ENCODE peak calls at places on chromosomes 4 and X, in five cellular contexts. A, N, K, W and L are unnamed samples.

GRCh38 chr4:188270273-188271069 is 131.2 kb downstream of the TRIML1 start:
- DNase-seq in A (no peak), N (peak; percentile 64), K (no peak), W (no peak), L (no peak)

GRCh38 chr4:40194602-40195161 is 2.1 kb upstream of the RHOH start:
- DNase-seq in A (no peak), N (no peak), K (no peak), W (peak; percentile 90), L (no peak)

GRCh38 chr4:133323670-133324069 is 174.6 kb downstream of the PCDH10 start:
- DNase-seq in A (no peak), N (no peak), K (no peak), W (no peak), L (no peak)

GRCh38 chrX:124346877-124347241 is 496 bp downstream of the SH2D1A start:
- DNase-seq in A (no peak), N (no peak), K (no peak), W (no peak), L (no peak)

GRCh38 chrX:37603938-37604409 is 32.5 kb downstream of the LANCL3 start:
- DNase-seq in A (no peak), N (no peak), K (no peak), W (peak; percentile 16), L (no peak)

GRCh38 chr4:106541253-106541652 is 172.7 kb upstream of the GIMD1 start:
- DNase-seq in A (no peak), N (no peak), K (no peak), W (no peak), L (no peak)

GRCh38 chrX:16436348-16437188 is 213.4 kb upstream of the S100G start:
- DNase-seq in A (peak; percentile 65), N (no peak), K (peak; percentile 42), W (peak; percentile 50), L (peak; percentile 54)

GRCh38 chrX:134194915-134195314 is 42.1 kb upstream of the CCDC160 start:
- DNase-seq in A (no peak), N (no peak), K (no peak), W (no peak), L (no peak)

GRCh38 chrX:151396042-151396826 is 772 bp upstream of the VMA21 start:
- DNase-seq in A (no peak), N (no peak), K (peak; percentile 76), W (peak; percentile 56), L (no peak)

GRCh38 chr4:43238018-43238417 is 345.5 kb downstream of the GRXCR1 start:
- DNase-seq in A (no peak), N (no peak), K (no peak), W (no peak), L (no peak)

GRCh38 chrX:15853586-15854079 is 980 bp downstream of the AP1S2 start:
- DNase-seq in A (no peak), N (no peak), K (no peak), W (peak; percentile 16), L (no peak)

GRCh38 chrX:110159235-110159634 is 156.3 kb downstream of the TMEM164 start:
- DNase-seq in A (no peak), N (no peak), K (no peak), W (peak; percentile 12), L (no peak)

GRCh38 chrX:20378291-20378920 is 111.7 kb upstream of the RPS6KA3 start:
- DNase-seq in A (no peak), N (no peak), K (peak; percentile 54), W (peak; percentile 69), L (no peak)

GRCh38 chr4:181148470-181148869 is 1094.7 kb upstream of the TENM3 start:
- DNase-seq in A (no peak), N (no peak), K (no peak), W (no peak), L (no peak)

GRCh38 chrX:7054219-7055206 is 93.0 kb upstream of the STS start:
- DNase-seq in A (no peak), N (no peak), K (peak; percentile 27), W (no peak), L (no peak)

GRCh38 chr4:81648576-81649272 is 177.0 kb upstream of the RASGEF1B start:
- DNase-seq in A (no peak), N (no peak), K (no peak), W (peak; percentile 57), L (no peak)

GRCh38 chr4:94561249-94562024 is 109.7 kb downstream of the PDLIM5 start:
- DNase-seq in A (no peak), N (no peak), K (no peak), W (peak; percentile 25), L (no peak)

GRCh38 chr4:46933686-46934085 is 24.6 kb upstream of the COX7B2 start:
- DNase-seq in A (no peak), N (no peak), K (no peak), W (no peak), L (no peak)

GRCh38 chr4:108821056-108821925 is 58.4 kb upstream of the ETNPPL start:
- DNase-seq in A (no peak), N (no peak), K (no peak), W (no peak), L (no peak)

GRCh38 chr4:83629945-83630684 is 94.2 kb downstream of the GPAT3 start:
- DNase-seq in A (no peak), N (no peak), K (no peak), W (no peak), L (no peak)